ENCODE peak calls at places on chromosomes 4 and X, in seven cellular contexts. One of them, this sample, is unnamed.

GRCh38 chr4:121139533-121140222 is 24.4 kb downstream of the TNIP3 start:
- DNase-seq in A549: no peak
- DNase-seq in bronchial epithelial cell: peak; percentile 86
- DNase-seq in transverse colon: no peak
- DNase-seq in brain microvascular endothelial cell: peak; percentile 62
- DNase-seq in upper lobe of right lung: no peak
- DNase-seq in GM20000: peak; percentile 44
- DNase-seq in this sample: peak; percentile 48

GRCh38 chr4:8439914-8440490 is 521 bp downstream of the ACOX3 start:
- DNase-seq in bronchial epithelial cell: no peak
- DNase-seq in brain microvascular endothelial cell: no peak
- DNase-seq in upper lobe of right lung: no peak
- DNase-seq in transverse colon: peak; percentile 26
- DNase-seq in A549: peak; percentile 35
- DNase-seq in GM20000: peak; percentile 17
- DNase-seq in this sample: no peak

GRCh38 chr4:81003549-81004240 is 26.8 kb upstream of the BMP3 start:
- DNase-seq in A549: no peak
- DNase-seq in brain microvascular endothelial cell: no peak
- DNase-seq in GM20000: no peak
- DNase-seq in bronchial epithelial cell: no peak
- DNase-seq in upper lobe of right lung: no peak
- DNase-seq in transverse colon: peak; percentile 19
- DNase-seq in this sample: no peak

GRCh38 chr4:103207673-103208072 is 9.5 kb upstream of the CENPE start:
- DNase-seq in bronchial epithelial cell: peak; percentile 32
- DNase-seq in upper lobe of right lung: no peak
- DNase-seq in A549: peak; percentile 11
- DNase-seq in brain microvascular endothelial cell: no peak
- DNase-seq in transverse colon: no peak
- DNase-seq in GM20000: no peak
- DNase-seq in this sample: peak; percentile 22

GRCh38 chr4:158571736-158572135 is 50.1 kb downstream of the RXFP1 start:
- DNase-seq in transverse colon: no peak
- DNase-seq in A549: no peak
- DNase-seq in brain microvascular endothelial cell: no peak
- DNase-seq in upper lobe of right lung: no peak
- DNase-seq in GM20000: no peak
- DNase-seq in bronchial epithelial cell: no peak
- DNase-seq in this sample: no peak

GRCh38 chrX:2242980-2243379 is 257.8 kb downstream of the DHRSX start:
- DNase-seq in brain microvascular endothelial cell: no peak
- DNase-seq in A549: no peak
- DNase-seq in upper lobe of right lung: no peak
- DNase-seq in GM20000: no peak
- DNase-seq in transverse colon: no peak
- DNase-seq in bronchial epithelial cell: no peak
- DNase-seq in this sample: no peak

GRCh38 chrX:30156009-30156408 is 59.4 kb upstream of the MAGEB2 start:
- DNase-seq in GM20000: no peak
- DNase-seq in bronchial epithelial cell: no peak
- DNase-seq in transverse colon: no peak
- DNase-seq in A549: no peak
- DNase-seq in brain microvascular endothelial cell: no peak
- DNase-seq in upper lobe of right lung: no peak
- DNase-seq in this sample: no peak

GRCh38 chrX:68989865-68990606 is 161.2 kb downstream of the EFNB1 start:
- DNase-seq in A549: no peak
- DNase-seq in bronchial epithelial cell: no peak
- DNase-seq in transverse colon: no peak
- DNase-seq in upper lobe of right lung: no peak
- DNase-seq in brain microvascular endothelial cell: peak; percentile 54
- DNase-seq in GM20000: no peak
- DNase-seq in this sample: no peak

GRCh38 chr4:95761441-95761840 is 78.5 kb upstream of the PDHA2 start:
- DNase-seq in GM20000: no peak
- DNase-seq in transverse colon: no peak
- DNase-seq in bronchial epithelial cell: peak; percentile 92
- DNase-seq in upper lobe of right lung: no peak
- DNase-seq in brain microvascular endothelial cell: peak; percentile 63
- DNase-seq in A549: peak; percentile 21
- DNase-seq in this sample: peak; percentile 94

GRCh38 chr4:1417522-1418390 is 11.5 kb upstream of the NKX1-1 start:
- DNase-seq in GM20000: no peak
- DNase-seq in upper lobe of right lung: peak; percentile 27
- DNase-seq in transverse colon: no peak
- DNase-seq in A549: no peak
- DNase-seq in brain microvascular endothelial cell: no peak
- DNase-seq in bronchial epithelial cell: no peak
- DNase-seq in this sample: no peak

GRCh38 chrX:150482537-150483217 is 85.7 kb upstream of the MTM1 start:
- DNase-seq in bronchial epithelial cell: peak; percentile 87
- DNase-seq in GM20000: peak; percentile 9
- DNase-seq in brain microvascular endothelial cell: peak; percentile 70
- DNase-seq in upper lobe of right lung: no peak
- DNase-seq in A549: peak; percentile 55
- DNase-seq in transverse colon: no peak
- DNase-seq in this sample: peak; percentile 85

GRCh38 chr4:6379787-6380745 is 92.3 kb downstream of the PPP2R2C start:
- DNase-seq in bronchial epithelial cell: no peak
- DNase-seq in GM20000: no peak
- DNase-seq in brain microvascular endothelial cell: no peak
- DNase-seq in upper lobe of right lung: no peak
- DNase-seq in A549: no peak
- DNase-seq in transverse colon: no peak
- DNase-seq in this sample: no peak

GRCh38 chrX:136708348-136708747 is 60.4 kb downstream of the CD40LG start:
- DNase-seq in A549: peak; percentile 6
- DNase-seq in upper lobe of right lung: no peak
- DNase-seq in bronchial epithelial cell: peak; percentile 21
- DNase-seq in GM20000: no peak
- DNase-seq in brain microvascular endothelial cell: no peak
- DNase-seq in transverse colon: no peak
- DNase-seq in this sample: peak; percentile 20

GRCh38 chrX:133661962-133662839 is 246.9 kb upstream of the GPC4 start:
- DNase-seq in upper lobe of right lung: no peak
- DNase-seq in A549: no peak
- DNase-seq in GM20000: no peak
- DNase-seq in bronchial epithelial cell: peak; percentile 37
- DNase-seq in transverse colon: no peak
- DNase-seq in brain microvascular endothelial cell: no peak
- DNase-seq in this sample: peak; percentile 22

GRCh38 chrX:68731254-68731653 is 83.8 kb downstream of the STARD8 start:
- DNase-seq in transverse colon: no peak
- DNase-seq in A549: no peak
- DNase-seq in upper lobe of right lung: no peak
- DNase-seq in brain microvascular endothelial cell: no peak
- DNase-seq in bronchial epithelial cell: no peak
- DNase-seq in GM20000: no peak
- DNase-seq in this sample: no peak

GRCh38 chrX:151031365-151031975 is 48.3 kb downstream of the HMGB3 start:
- DNase-seq in upper lobe of right lung: no peak
- DNase-seq in transverse colon: no peak
- DNase-seq in GM20000: no peak
- DNase-seq in A549: no peak
- DNase-seq in brain microvascular endothelial cell: no peak
- DNase-seq in bronchial epithelial cell: peak; percentile 50
- DNase-seq in this sample: no peak

GRCh38 chr4:14269824-14270223 is 642.3 kb upstream of the BOD1L1 start:
- DNase-seq in transverse colon: peak; percentile 9
- DNase-seq in bronchial epithelial cell: no peak
- DNase-seq in brain microvascular endothelial cell: no peak
- DNase-seq in A549: no peak
- DNase-seq in GM20000: no peak
- DNase-seq in upper lobe of right lung: no peak
- DNase-seq in this sample: no peak

GRCh38 chr4:61511716-61512488 is 311.8 kb downstream of the ADGRL3 start:
- DNase-seq in upper lobe of right lung: no peak
- DNase-seq in bronchial epithelial cell: peak; percentile 86
- DNase-seq in A549: peak; percentile 7
- DNase-seq in transverse colon: no peak
- DNase-seq in brain microvascular endothelial cell: no peak
- DNase-seq in GM20000: no peak
- DNase-seq in this sample: peak; percentile 64

GRCh38 chr4:155541716-155542115 is 124.9 kb upstream of the GUCY1A1 start:
- DNase-seq in upper lobe of right lung: no peak
- DNase-seq in bronchial epithelial cell: no peak
- DNase-seq in transverse colon: no peak
- DNase-seq in GM20000: no peak
- DNase-seq in brain microvascular endothelial cell: no peak
- DNase-seq in A549: no peak
- DNase-seq in this sample: peak; percentile 49

GRCh38 chr4:112908511-112908910 is 140.9 kb upstream of the ANK2 start:
- DNase-seq in transverse colon: no peak
- DNase-seq in brain microvascular endothelial cell: no peak
- DNase-seq in A549: no peak
- DNase-seq in upper lobe of right lung: no peak
- DNase-seq in GM20000: no peak
- DNase-seq in bronchial epithelial cell: peak; percentile 18
- DNase-seq in this sample: no peak

GRCh38 chrX:150324035-150324728 is 38.9 kb upstream of the MAMLD1 start:
- DNase-seq in brain microvascular endothelial cell: peak; percentile 89
- DNase-seq in transverse colon: no peak
- DNase-seq in bronchial epithelial cell: peak; percentile 78
- DNase-seq in GM20000: no peak
- DNase-seq in upper lobe of right lung: no peak
- DNase-seq in A549: peak; percentile 44
- DNase-seq in this sample: peak; percentile 73

GRCh38 chr4:111400736-111401135 is 744.5 kb upstream of the FAM241A start:
- DNase-seq in brain microvascular endothelial cell: peak; percentile 1
- DNase-seq in transverse colon: no peak
- DNase-seq in GM20000: no peak
- DNase-seq in upper lobe of right lung: no peak
- DNase-seq in bronchial epithelial cell: peak; percentile 7
- DNase-seq in A549: no peak
- DNase-seq in this sample: peak; percentile 58

GRCh38 chrX:139429913-139430312 is 100.6 kb upstream of the F9 start:
- DNase-seq in A549: peak; percentile 2
- DNase-seq in brain microvascular endothelial cell: no peak
- DNase-seq in transverse colon: no peak
- DNase-seq in upper lobe of right lung: no peak
- DNase-seq in GM20000: no peak
- DNase-seq in bronchial epithelial cell: peak; percentile 3
- DNase-seq in this sample: peak; percentile 14

DNA sequence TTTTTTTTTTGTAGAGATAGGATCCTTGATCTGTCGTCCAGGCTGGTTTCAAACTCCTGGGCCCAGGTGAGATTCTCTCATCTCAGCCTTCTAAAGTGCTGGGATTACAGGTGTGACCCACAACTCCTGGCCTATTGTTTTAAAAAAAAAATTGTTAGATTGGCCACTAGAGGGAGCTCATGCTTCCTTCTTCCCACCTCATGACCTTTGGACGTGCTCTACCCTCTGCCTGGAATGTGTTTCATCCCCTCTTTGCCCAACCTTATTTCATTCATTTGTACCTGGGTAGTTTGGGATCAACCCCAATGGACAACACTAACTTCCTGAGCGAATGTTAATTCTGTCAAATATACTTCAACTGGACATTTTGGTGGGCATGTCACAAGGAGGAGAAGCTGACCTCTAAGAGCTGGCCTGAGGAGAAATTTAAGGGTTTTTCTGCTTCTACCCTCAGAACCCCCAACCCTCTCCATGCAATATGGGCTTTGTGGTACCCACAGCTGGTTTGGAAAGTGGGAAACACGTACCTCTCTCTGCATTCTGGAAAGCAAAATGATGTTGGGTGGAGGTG is 6.4 kb downstream of the PPEF2 start:
- DNase-seq in brain microvascular endothelial cell: no peak
- DNase-seq in upper lobe of right lung: no peak
- DNase-seq in transverse colon: no peak
- DNase-seq in GM20000: peak; percentile 64
- DNase-seq in bronchial epithelial cell: peak; percentile 33
- DNase-seq in A549: peak; percentile 27
- DNase-seq in this sample: peak; percentile 54
- TF ChIP-seq CTCF in brain microvascular endothelial cell: peak; percentile 74
- TF ChIP-seq CTCF in upper lobe of right lung: peak; percentile 65
- TF ChIP-seq CTCF in transverse colon: peak; percentile 59
- TF ChIP-seq CTCF in GM20000: peak; percentile 39
- TF ChIP-seq CTCF in bronchial epithelial cell: peak; percentile 67
- TF ChIP-seq CTCF in A549: peak; percentile 57
- TF ChIP-seq CTCF in this sample: peak; percentile 65

GRCh38 chr4:24622435-24622834 is 38.1 kb upstream of the DHX15 start:
- DNase-seq in upper lobe of right lung: no peak
- DNase-seq in brain microvascular endothelial cell: no peak
- DNase-seq in A549: no peak
- DNase-seq in transverse colon: no peak
- DNase-seq in bronchial epithelial cell: no peak
- DNase-seq in GM20000: no peak
- DNase-seq in this sample: no peak

GRCh38 chr4:24630937-24631336 is 46.6 kb upstream of the DHX15 start:
- DNase-seq in A549: peak; percentile 29
- DNase-seq in upper lobe of right lung: no peak
- DNase-seq in GM20000: no peak
- DNase-seq in bronchial epithelial cell: no peak
- DNase-seq in brain microvascular endothelial cell: peak; percentile 23
- DNase-seq in transverse colon: no peak
- DNase-seq in this sample: no peak

GRCh38 chr4:24624381-24624780 is 40.0 kb upstream of the DHX15 start:
- DNase-seq in transverse colon: no peak
- DNase-seq in bronchial epithelial cell: no peak
- DNase-seq in A549: no peak
- DNase-seq in GM20000: no peak
- DNase-seq in brain microvascular endothelial cell: no peak
- DNase-seq in upper lobe of right lung: no peak
- DNase-seq in this sample: no peak

DNA sequence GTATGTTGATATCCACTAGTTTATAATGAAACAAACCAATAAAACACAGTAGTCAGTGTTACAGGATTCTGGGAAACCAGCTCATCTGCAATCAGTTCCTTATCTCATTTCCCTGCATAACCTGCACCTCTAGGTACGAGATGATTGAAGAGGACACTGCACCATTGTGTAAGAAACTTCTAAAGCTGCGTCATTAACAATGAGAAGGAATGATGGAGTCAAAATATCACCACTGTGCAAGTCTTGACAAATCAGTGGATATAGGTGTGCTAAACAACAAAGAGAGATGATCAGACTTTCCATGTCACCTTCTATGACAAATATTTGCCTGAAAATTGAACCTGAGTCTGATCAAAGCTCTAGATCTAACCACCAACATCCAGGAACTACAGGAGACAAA is 40.7 kb upstream of the DHX15 start:
- DNase-seq in upper lobe of right lung: no peak
- DNase-seq in GM20000: no peak
- DNase-seq in transverse colon: no peak
- DNase-seq in brain microvascular endothelial cell: no peak
- DNase-seq in bronchial epithelial cell: peak; percentile 80
- DNase-seq in A549: no peak
- DNase-seq in this sample: no peak
- TF ChIP-seq CTCF in upper lobe of right lung: no peak
- TF ChIP-seq CTCF in GM20000: no peak
- TF ChIP-seq CTCF in transverse colon: no peak
- TF ChIP-seq CTCF in brain microvascular endothelial cell: no peak
- TF ChIP-seq CTCF in bronchial epithelial cell: no peak
- TF ChIP-seq CTCF in A549: no peak
- TF ChIP-seq CTCF in this sample: no peak

GRCh38 chrX:10190367-10190766 is 33.6 kb downstream of the CLCN4 start:
- DNase-seq in bronchial epithelial cell: peak; percentile 48
- DNase-seq in transverse colon: peak; percentile 27
- DNase-seq in upper lobe of right lung: no peak
- DNase-seq in brain microvascular endothelial cell: peak; percentile 69
- DNase-seq in GM20000: peak; percentile 18
- DNase-seq in A549: peak; percentile 90
- DNase-seq in this sample: peak; percentile 62
- TF ChIP-seq CTCF in bronchial epithelial cell: peak; percentile 11
- TF ChIP-seq CTCF in transverse colon: peak; percentile 16
- TF ChIP-seq CTCF in upper lobe of right lung: peak; percentile 45
- TF ChIP-seq CTCF in brain microvascular endothelial cell: peak; percentile 63
- TF ChIP-seq CTCF in GM20000: no peak
- TF ChIP-seq CTCF in A549: peak; percentile 83
- TF ChIP-seq CTCF in this sample: peak; percentile 63

GRCh38 chr4:9927317-9928007 is 93.8 kb downstream of the SLC2A9 start:
- DNase-seq in upper lobe of right lung: no peak
- DNase-seq in A549: no peak
- DNase-seq in GM20000: no peak
- DNase-seq in brain microvascular endothelial cell: no peak
- DNase-seq in transverse colon: no peak
- DNase-seq in bronchial epithelial cell: no peak
- DNase-seq in this sample: no peak
- TF ChIP-seq CTCF in upper lobe of right lung: no peak
- TF ChIP-seq CTCF in A549: no peak
- TF ChIP-seq CTCF in GM20000: no peak
- TF ChIP-seq CTCF in brain microvascular endothelial cell: no peak
- TF ChIP-seq CTCF in transverse colon: no peak
- TF ChIP-seq CTCF in bronchial epithelial cell: peak; percentile 1
- TF ChIP-seq CTCF in this sample: no peak

This sample was measured in MCF 10A.